ENCODE peak calls at places on chromosomes 16 and 17, in four cellular contexts. A is NCI-H1092, Z is thoracic aorta, J is dorsolateral prefrontal cortex. T is an unnamed sample.

GRCh38 chr17:17728550-17729251 is 47.4 kb downstream of the RAI1 start:
- DNase-seq in Z (no peak), J (no peak), A (no peak), T (no peak)

GRCh38 chr17:35018814-35019213 is 38.5 kb downstream of the LIG3 start:
- DNase-seq in J (no peak), Z (no peak), A (no peak), T (no peak)

GRCh38 chr17:78185981-78186688 is 717 bp downstream of the TK1 start:
- DNase-seq in J (no peak), Z (no peak), A (no peak), T (no peak)

GRCh38 chr16:57305159-57305811 is 20.8 kb upstream of the PLLP start:
- DNase-seq in A (no peak), J (no peak), Z (no peak), T (no peak)

GRCh38 chr16:15782573-15783365 is 74.1 kb downstream of the MYH11 start:
- DNase-seq in J (no peak), A (no peak), Z (no peak), T (no peak)

GRCh38 chr16:11743308-11744074 is 834 bp upstream of the TXNDC11 start:
- DNase-seq in Z (peak; percentile 39), A (no peak), J (peak; percentile 35), T (no peak)

GRCh38 chr17:80919331-80920284 is 72.0 kb upstream of the CHMP6 start:
- DNase-seq in J (peak; percentile 38), Z (no peak), A (no peak), T (no peak)

GRCh38 chr17:50540485-50541401 is 6.2 kb upstream of the SPATA20 start:
- DNase-seq in Z (no peak), J (no peak), A (no peak), T (no peak)

GRCh38 chr16:77332792-77333191 is 102.0 kb downstream of the ADAMTS18 start:
- DNase-seq in Z (no peak), J (no peak), A (no peak), T (no peak)

GRCh38 chr17:62617894-62618472 is 9.5 kb upstream of the MRC2 start:
- DNase-seq in Z (no peak), J (no peak), A (no peak), T (peak; percentile 64)

GRCh38 chr16:55146939-55147338 is 177.1 kb upstream of the IRX6 start:
- DNase-seq in J (no peak), Z (no peak), A (no peak), T (no peak)

GRCh38 chr17:28716740-28717577 is 709 bp downstream of the RAB34 start:
- DNase-seq in Z (no peak), J (no peak), A (no peak), T (no peak)

GRCh38 chr17:44865921-44866320 is 18.2 kb downstream of the HIGD1B start:
- DNase-seq in A (no peak), Z (no peak), J (no peak), T (no peak)

GRCh38 chr16:73216932-73217331 is 169.0 kb upstream of the ZFHX3 start:
- DNase-seq in A (no peak), J (no peak), Z (no peak), T (no peak)

GRCh38 chr17:57735707-57736106 is 9.4 kb downstream of the CCDC182 start:
- DNase-seq in Z (no peak), J (no peak), A (no peak), T (no peak)

GRCh38 chr17:11608396-11608795 is 10.1 kb downstream of the DNAH9 start:
- DNase-seq in Z (no peak), A (no peak), J (peak; percentile 16), T (no peak)

GRCh38 chr17:62629556-62630364 is 2.3 kb downstream of the MRC2 start:
- DNase-seq in A (no peak), Z (no peak), J (no peak), T (no peak)

GRCh38 chr16:19588661-19589060 is 33.2 kb downstream of the VPS35L start:
- DNase-seq in J (peak; percentile 30), Z (no peak), A (no peak), T (no peak)

GRCh38 chr17:2883544-2884203 is 87.4 kb downstream of the RAP1GAP2 start:
- DNase-seq in Z (no peak), A (no peak), J (no peak), T (no peak)

GRCh38 chr17:82865996-82866395 is 26.2 kb upstream of the ZNF750 start:
- DNase-seq in Z (no peak), J (no peak), A (no peak), T (no peak)

GRCh38 chr17:37802712-37803416 is 58.0 kb upstream of the HNF1B start:
- DNase-seq in A (no peak), Z (no peak), J (no peak), T (no peak)